ENCODE peak calls at places on chromosomes 16 and 17, in eight cellular contexts. One of them, this sample, is unnamed.

GRCh38 chr17:50866950-50867855 is 1.0 kb upstream of the TOB1 start:
- DNase-seq in pancreas: peak; percentile 94
- DNase-seq in upper lobe of right lung: peak; percentile 96
- DNase-seq in heart left ventricle: peak; percentile 97
- DNase-seq in CD8-positive, alpha-beta T cell: peak; percentile 88
- DNase-seq in sigmoid colon: peak; percentile 98
- DNase-seq in stomach: peak; percentile 96
- DNase-seq in fibroblast of lung: peak; percentile 94
- DNase-seq in this sample: peak; percentile 81

GRCh38 chr17:44218344-44219125 is 940 bp downstream of the UBTF start:
- DNase-seq in heart left ventricle: peak; percentile 90
- DNase-seq in fibroblast of lung: peak; percentile 87
- DNase-seq in pancreas: peak; percentile 86
- DNase-seq in sigmoid colon: peak; percentile 95
- DNase-seq in stomach: peak; percentile 91
- DNase-seq in upper lobe of right lung: peak; percentile 95
- DNase-seq in CD8-positive, alpha-beta T cell: peak; percentile 93
- DNase-seq in this sample: peak; percentile 82

GRCh38 chr17:75099881-75100595 is 9.7 kb upstream of the ARMC7 start:
- DNase-seq in pancreas: no peak
- DNase-seq in stomach: no peak
- DNase-seq in fibroblast of lung: no peak
- DNase-seq in sigmoid colon: no peak
- DNase-seq in upper lobe of right lung: no peak
- DNase-seq in CD8-positive, alpha-beta T cell: no peak
- DNase-seq in heart left ventricle: no peak
- DNase-seq in this sample: no peak

GRCh38 chr17:49645654-49646053 is 32.2 kb downstream of the SPOP start:
- DNase-seq in fibroblast of lung: no peak
- DNase-seq in CD8-positive, alpha-beta T cell: no peak
- DNase-seq in heart left ventricle: no peak
- DNase-seq in sigmoid colon: no peak
- DNase-seq in stomach: no peak
- DNase-seq in pancreas: no peak
- DNase-seq in upper lobe of right lung: no peak
- DNase-seq in this sample: no peak

GRCh38 chr17:39667262-39668140 is 752 bp upstream of the PNMT start:
- DNase-seq in sigmoid colon: no peak
- DNase-seq in heart left ventricle: peak; percentile 77
- DNase-seq in pancreas: no peak
- DNase-seq in stomach: peak; percentile 57
- DNase-seq in CD8-positive, alpha-beta T cell: no peak
- DNase-seq in upper lobe of right lung: peak; percentile 78
- DNase-seq in fibroblast of lung: no peak
- DNase-seq in this sample: no peak

GRCh38 chr16:48442379-48442778 is 57.2 kb upstream of the SIAH1 start:
- DNase-seq in pancreas: no peak
- DNase-seq in stomach: no peak
- DNase-seq in fibroblast of lung: no peak
- DNase-seq in sigmoid colon: peak; percentile 6
- DNase-seq in heart left ventricle: no peak
- DNase-seq in upper lobe of right lung: no peak
- DNase-seq in CD8-positive, alpha-beta T cell: no peak
- DNase-seq in this sample: no peak

GRCh38 chr17:38454528-38454927 is 26.3 kb downstream of the ARHGAP23 start:
- DNase-seq in sigmoid colon: peak; percentile 96
- DNase-seq in upper lobe of right lung: peak; percentile 82
- DNase-seq in CD8-positive, alpha-beta T cell: no peak
- DNase-seq in stomach: peak; percentile 63
- DNase-seq in heart left ventricle: peak; percentile 95
- DNase-seq in fibroblast of lung: peak; percentile 78
- DNase-seq in pancreas: peak; percentile 40
- DNase-seq in this sample: no peak

GRCh38 chr17:72968798-72969197 is 123.7 kb downstream of the SLC39A11 start:
- DNase-seq in upper lobe of right lung: no peak
- DNase-seq in stomach: no peak
- DNase-seq in fibroblast of lung: no peak
- DNase-seq in sigmoid colon: no peak
- DNase-seq in pancreas: no peak
- DNase-seq in CD8-positive, alpha-beta T cell: no peak
- DNase-seq in heart left ventricle: no peak
- DNase-seq in this sample: no peak

GRCh38 chr17:45942284-45942683 is 47.9 kb downstream of the MAPT start:
- DNase-seq in fibroblast of lung: no peak
- DNase-seq in heart left ventricle: peak; percentile 93
- DNase-seq in CD8-positive, alpha-beta T cell: no peak
- DNase-seq in stomach: peak; percentile 36
- DNase-seq in pancreas: peak; percentile 18
- DNase-seq in upper lobe of right lung: no peak
- DNase-seq in sigmoid colon: peak; percentile 95
- DNase-seq in this sample: no peak

GRCh38 chr17:76353004-76353598 is 615 bp downstream of the PRPSAP1 start:
- DNase-seq in pancreas: peak; percentile 43
- DNase-seq in heart left ventricle: peak; percentile 28
- DNase-seq in sigmoid colon: peak; percentile 68
- DNase-seq in CD8-positive, alpha-beta T cell: peak; percentile 49
- DNase-seq in stomach: peak; percentile 34
- DNase-seq in fibroblast of lung: no peak
- DNase-seq in upper lobe of right lung: peak; percentile 73
- DNase-seq in this sample: no peak

GRCh38 chr17:48630925-48631692 is 5.0 kb upstream of the HOXB9 start:
- DNase-seq in upper lobe of right lung: no peak
- DNase-seq in CD8-positive, alpha-beta T cell: no peak
- DNase-seq in sigmoid colon: peak; percentile 48
- DNase-seq in stomach: no peak
- DNase-seq in pancreas: no peak
- DNase-seq in heart left ventricle: no peak
- DNase-seq in fibroblast of lung: no peak
- DNase-seq in this sample: no peak

GRCh38 chr16:85586360-85587145 is 26.6 kb upstream of the GSE1 start:
- DNase-seq in pancreas: peak; percentile 32
- DNase-seq in stomach: peak; percentile 73
- DNase-seq in fibroblast of lung: peak; percentile 39
- DNase-seq in sigmoid colon: peak; percentile 91
- DNase-seq in CD8-positive, alpha-beta T cell: no peak
- DNase-seq in upper lobe of right lung: no peak
- DNase-seq in heart left ventricle: no peak
- DNase-seq in this sample: no peak

GRCh38 chr17:45332505-45332904 is 15.7 kb upstream of the MAP3K14 start:
- DNase-seq in upper lobe of right lung: peak; percentile 2
- DNase-seq in sigmoid colon: peak; percentile 12
- DNase-seq in stomach: no peak
- DNase-seq in heart left ventricle: no peak
- DNase-seq in fibroblast of lung: no peak
- DNase-seq in CD8-positive, alpha-beta T cell: no peak
- DNase-seq in pancreas: no peak
- DNase-seq in this sample: no peak

GRCh38 chr17:20095366-20096080 is 86.4 kb downstream of the SPECC1 start:
- DNase-seq in fibroblast of lung: peak; percentile 44
- DNase-seq in heart left ventricle: peak; percentile 79
- DNase-seq in upper lobe of right lung: no peak
- DNase-seq in CD8-positive, alpha-beta T cell: no peak
- DNase-seq in stomach: peak; percentile 57
- DNase-seq in sigmoid colon: peak; percentile 78
- DNase-seq in pancreas: peak; percentile 35
- DNase-seq in this sample: no peak

GRCh38 chr17:1996243-1997145 is 28.6 kb downstream of the RTN4RL1 start:
- DNase-seq in CD8-positive, alpha-beta T cell: no peak
- DNase-seq in upper lobe of right lung: no peak
- DNase-seq in heart left ventricle: no peak
- DNase-seq in stomach: no peak
- DNase-seq in fibroblast of lung: no peak
- DNase-seq in pancreas: no peak
- DNase-seq in sigmoid colon: no peak
- DNase-seq in this sample: no peak

GRCh38 chr16:3431779-3432219 is 11.5 kb downstream of the ZNF597 start:
- DNase-seq in stomach: peak; percentile 35
- DNase-seq in upper lobe of right lung: peak; percentile 68
- DNase-seq in sigmoid colon: peak; percentile 73
- DNase-seq in heart left ventricle: peak; percentile 79
- DNase-seq in pancreas: peak; percentile 62
- DNase-seq in fibroblast of lung: peak; percentile 54
- DNase-seq in CD8-positive, alpha-beta T cell: peak; percentile 72
- DNase-seq in this sample: peak; percentile 27

GRCh38 chr17:32142857-32143524 is 689 bp downstream of the RHOT1 start:
- DNase-seq in fibroblast of lung: peak; percentile 79
- DNase-seq in upper lobe of right lung: peak; percentile 94
- DNase-seq in CD8-positive, alpha-beta T cell: no peak
- DNase-seq in sigmoid colon: peak; percentile 70
- DNase-seq in stomach: peak; percentile 88
- DNase-seq in heart left ventricle: peak; percentile 72
- DNase-seq in pancreas: peak; percentile 82
- DNase-seq in this sample: no peak

GRCh38 chr17:13583996-13584700 is 17.6 kb downstream of the HS3ST3A1 start:
- DNase-seq in sigmoid colon: no peak
- DNase-seq in stomach: no peak
- DNase-seq in CD8-positive, alpha-beta T cell: no peak
- DNase-seq in heart left ventricle: no peak
- DNase-seq in upper lobe of right lung: no peak
- DNase-seq in pancreas: no peak
- DNase-seq in fibroblast of lung: no peak
- DNase-seq in this sample: no peak
- H3K27ac ChIP-seq in sigmoid colon: no peak overlapping the region
- H3K27ac ChIP-seq in stomach: no peak overlapping the region
- H3K27ac ChIP-seq in CD8-positive, alpha-beta T cell: no peak overlapping the region
- H3K27ac ChIP-seq in heart left ventricle: no peak overlapping the region
- H3K27ac ChIP-seq in upper lobe of right lung: no peak overlapping the region
- H3K27ac ChIP-seq in pancreas: no peak overlapping the region
- H3K27ac ChIP-seq in fibroblast of lung: peak overlapping the region; percentile 13
- H3K27ac ChIP-seq in this sample: no peak overlapping the region

GRCh38 chr16:73068546-73069401 is 20.8 kb upstream of the ZFHX3 start:
- DNase-seq in stomach: no peak
- DNase-seq in fibroblast of lung: peak; percentile 98
- DNase-seq in heart left ventricle: peak; percentile 90
- DNase-seq in upper lobe of right lung: peak; percentile 90
- DNase-seq in pancreas: no peak
- DNase-seq in sigmoid colon: peak; percentile 93
- DNase-seq in CD8-positive, alpha-beta T cell: no peak
- DNase-seq in this sample: no peak

GRCh38 chr16:73066927-73067670 is 19.2 kb upstream of the ZFHX3 start:
- DNase-seq in heart left ventricle: peak; percentile 31
- DNase-seq in stomach: no peak
- DNase-seq in fibroblast of lung: peak; percentile 65
- DNase-seq in CD8-positive, alpha-beta T cell: no peak
- DNase-seq in sigmoid colon: peak; percentile 70
- DNase-seq in upper lobe of right lung: no peak
- DNase-seq in pancreas: no peak
- DNase-seq in this sample: no peak

GRCh38 chr16:73067671-73068545 is 20.0 kb upstream of the ZFHX3 start:
- DNase-seq in pancreas: no peak
- DNase-seq in CD8-positive, alpha-beta T cell: no peak
- DNase-seq in sigmoid colon: peak; percentile 58
- DNase-seq in upper lobe of right lung: no peak
- DNase-seq in fibroblast of lung: no peak
- DNase-seq in heart left ventricle: no peak
- DNase-seq in stomach: no peak
- DNase-seq in this sample: no peak

GRCh38 chr16:73071131-73071940 is 23.4 kb upstream of the ZFHX3 start:
- DNase-seq in sigmoid colon: peak; percentile 87
- DNase-seq in fibroblast of lung: peak; percentile 69
- DNase-seq in pancreas: peak; percentile 72
- DNase-seq in heart left ventricle: peak; percentile 54
- DNase-seq in stomach: peak; percentile 59
- DNase-seq in CD8-positive, alpha-beta T cell: no peak
- DNase-seq in upper lobe of right lung: peak; percentile 75
- DNase-seq in this sample: no peak

GRCh38 chr16:73069581-73070262 is 21.8 kb upstream of the ZFHX3 start:
- DNase-seq in stomach: no peak
- DNase-seq in upper lobe of right lung: no peak
- DNase-seq in pancreas: no peak
- DNase-seq in CD8-positive, alpha-beta T cell: no peak
- DNase-seq in sigmoid colon: peak; percentile 40
- DNase-seq in heart left ventricle: no peak
- DNase-seq in fibroblast of lung: no peak
- DNase-seq in this sample: no peak
- H3K4me1 ChIP-seq in stomach: peaks cover 70% of the 10 kb centered on the region
- H3K4me1 ChIP-seq in upper lobe of right lung: peaks cover 59% of the 10 kb centered on the region
- H3K4me1 ChIP-seq in pancreas: peaks cover 6% of the 10 kb centered on the region
- H3K4me1 ChIP-seq in CD8-positive, alpha-beta T cell: no peaks in the 10 kb centered on the region
- H3K4me1 ChIP-seq in sigmoid colon: peaks cover 63% of the 10 kb centered on the region
- H3K4me1 ChIP-seq in heart left ventricle: peaks cover 65% of the 10 kb centered on the region
- H3K4me1 ChIP-seq in fibroblast of lung: peaks cover 35% of the 10 kb centered on the region
- H3K4me1 ChIP-seq in this sample: no peaks in the 10 kb centered on the region

DNA sequence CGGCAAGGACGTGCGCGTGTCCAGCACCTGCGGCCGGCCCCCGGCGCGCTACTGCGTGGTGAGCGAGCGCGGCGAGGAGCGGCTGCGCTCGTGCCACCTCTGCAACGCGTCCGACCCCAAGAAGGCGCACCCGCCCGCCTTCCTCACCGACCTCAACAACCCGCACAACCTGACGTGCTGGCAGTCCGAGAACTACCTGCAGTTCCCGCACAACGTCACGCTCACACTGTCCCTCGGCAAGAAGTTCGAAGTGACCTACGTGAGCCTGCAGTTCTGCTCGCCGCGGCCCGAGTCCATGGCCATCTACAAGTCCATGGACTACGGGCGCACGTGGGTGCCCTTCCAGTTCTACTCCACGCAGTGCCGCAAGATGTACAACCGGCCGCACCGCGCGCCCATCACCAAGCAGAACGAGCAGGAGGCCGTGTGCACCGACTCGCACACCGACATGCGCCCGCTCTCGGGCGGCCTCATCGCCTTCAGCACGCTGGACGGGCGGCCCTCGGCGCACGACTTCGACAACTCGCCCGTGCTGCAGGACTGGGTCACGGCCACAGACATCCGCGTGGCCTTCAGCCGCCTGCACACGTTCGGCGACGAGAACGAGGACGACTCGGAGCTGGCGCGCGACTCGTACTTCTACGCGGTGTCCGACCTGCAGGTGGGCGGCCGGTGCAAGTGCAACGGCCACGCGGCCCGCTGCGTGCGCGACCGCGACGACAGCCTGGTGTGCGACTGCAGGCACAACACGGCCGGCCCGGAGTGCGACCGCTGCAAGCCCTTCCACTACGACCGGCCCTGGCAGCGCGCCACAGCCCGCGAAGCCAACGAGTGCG is 1.5 kb downstream of the NTN1 start:
- DNase-seq in CD8-positive, alpha-beta T cell: no peak
- DNase-seq in pancreas: no peak
- DNase-seq in fibroblast of lung: peak; percentile 43
- DNase-seq in sigmoid colon: peak; percentile 69
- DNase-seq in stomach: no peak
- DNase-seq in heart left ventricle: no peak
- DNase-seq in upper lobe of right lung: no peak
- DNase-seq in this sample: no peak
- H3K27me3 ChIP-seq in CD8-positive, alpha-beta T cell: peaks cover 28% of the 10 kb centered on the region
- H3K27me3 ChIP-seq in pancreas: no peaks in the 10 kb centered on the region
- H3K27me3 ChIP-seq in fibroblast of lung: peaks cover 36% of the 10 kb centered on the region
- H3K27me3 ChIP-seq in sigmoid colon: no peaks in the 10 kb centered on the region
- H3K27me3 ChIP-seq in stomach: peaks cover 57% of the 10 kb centered on the region
- H3K27me3 ChIP-seq in heart left ventricle: no peaks in the 10 kb centered on the region
- H3K27me3 ChIP-seq in upper lobe of right lung: peaks cover 81% of the 10 kb centered on the region
- H3K27me3 ChIP-seq in this sample: peaks cover 38% of the 10 kb centered on the region

GRCh38 chr16:35305476-35305875 is 1846.1 kb downstream of the TP53TG3F start:
- DNase-seq in sigmoid colon: no peak
- DNase-seq in stomach: no peak
- DNase-seq in heart left ventricle: no peak
- DNase-seq in CD8-positive, alpha-beta T cell: no peak
- DNase-seq in fibroblast of lung: no peak
- DNase-seq in upper lobe of right lung: no peak
- DNase-seq in pancreas: no peak
- DNase-seq in this sample: no peak
- H3K27ac ChIP-seq in sigmoid colon: no peak overlapping the region
- H3K27ac ChIP-seq in stomach: no peak overlapping the region
- H3K27ac ChIP-seq in heart left ventricle: no peak overlapping the region
- H3K27ac ChIP-seq in CD8-positive, alpha-beta T cell: no peak overlapping the region
- H3K27ac ChIP-seq in fibroblast of lung: no peak overlapping the region
- H3K27ac ChIP-seq in upper lobe of right lung: no peak overlapping the region
- H3K27ac ChIP-seq in pancreas: no peak overlapping the region
- H3K27ac ChIP-seq in this sample: no peak overlapping the region

GRCh38 chr17:63682441-63682840 is 17.5 kb downstream of the LIMD2 start:
- DNase-seq in heart left ventricle: no peak
- DNase-seq in CD8-positive, alpha-beta T cell: no peak
- DNase-seq in pancreas: no peak
- DNase-seq in stomach: no peak
- DNase-seq in upper lobe of right lung: no peak
- DNase-seq in fibroblast of lung: no peak
- DNase-seq in sigmoid colon: no peak
- DNase-seq in this sample: no peak
- H3K4me1 ChIP-seq in heart left ventricle: peaks cover 41% of the 10 kb centered on the region
- H3K4me1 ChIP-seq in CD8-positive, alpha-beta T cell: no peaks in the 10 kb centered on the region
- H3K4me1 ChIP-seq in pancreas: no peaks in the 10 kb centered on the region
- H3K4me1 ChIP-seq in stomach: peaks cover 33% of the 10 kb centered on the region
- H3K4me1 ChIP-seq in upper lobe of right lung: peaks cover 25% of the 10 kb centered on the region
- H3K4me1 ChIP-seq in fibroblast of lung: no peaks in the 10 kb centered on the region
- H3K4me1 ChIP-seq in sigmoid colon: peaks cover 47% of the 10 kb centered on the region
- H3K4me1 ChIP-seq in this sample: no peaks in the 10 kb centered on the region